ENCODE peak calls at places on chromosomes 11 and 22, in seven cellular contexts. H, P, W, A, X, M and Q are unnamed samples.

GRCh38 chr11:26027887-26028286 is 304.0 kb upstream of the ANO3 start:
- ATAC-seq in H (no peak), P (no peak), W (no peak), A (no peak), X (no peak), M (no peak), Q (no peak)

GRCh38 chr11:45102361-45102809 is 44.1 kb upstream of the PRDM11 start:
- ATAC-seq in H (peak; percentile 21), P (no peak), W (no peak), A (no peak), X (no peak), M (no peak), Q (peak; percentile 6)

GRCh38 chr11:125448136-125448535 is 47.9 kb downstream of the FEZ1 start:
- ATAC-seq in H (no peak), P (no peak), W (no peak), A (no peak), X (no peak), M (no peak), Q (no peak)

GRCh38 chr11:86615495-86615894 is 56.9 kb downstream of the ME3 start:
- ATAC-seq in H (no peak), P (no peak), W (no peak), A (no peak), X (no peak), M (no peak), Q (no peak)

GRCh38 chr11:44030276-44030932 is 17.4 kb upstream of the ACCSL start:
- ATAC-seq in H (no peak), P (peak; percentile 85), W (no peak), A (no peak), X (peak; percentile 67), M (peak; percentile 83), Q (no peak)

GRCh38 chr11:117876341-117877119 is at the start of gene FXYD6:
- ATAC-seq in H (no peak), P (peak; percentile 77), W (peak; percentile 32), A (peak; percentile 31), X (peak; percentile 58), M (peak; percentile 76), Q (peak; percentile 47)

GRCh38 chr11:11137339-11137738 is 215.7 kb downstream of the CSNK2A3 start:
- ATAC-seq in H (no peak), P (no peak), W (no peak), A (no peak), X (no peak), M (no peak), Q (peak; percentile 34)

GRCh38 chr11:1830500-1831223 is 4.1 kb upstream of the SYT8 start:
- ATAC-seq in H (no peak), P (no peak), W (peak; percentile 64), A (no peak), X (peak; percentile 65), M (no peak), Q (no peak)

GRCh38 chr22:41478473-41478872 is 9.6 kb downstream of the ACO2 start:
- ATAC-seq in H (no peak), P (no peak), W (no peak), A (no peak), X (no peak), M (no peak), Q (no peak)

GRCh38 chr11:95517453-95517852 is 272.1 kb downstream of the FAM76B start:
- ATAC-seq in H (no peak), P (no peak), W (no peak), A (no peak), X (no peak), M (no peak), Q (no peak)

GRCh38 chr11:132032555-132032954 is 662.1 kb downstream of the NTM start:
- ATAC-seq in H (no peak), P (no peak), W (no peak), A (no peak), X (no peak), M (no peak), Q (no peak)

GRCh38 chr11:68893282-68893681 is 10.3 kb downstream of the MRPL21 start:
- ATAC-seq in H (no peak), P (no peak), W (peak; percentile 80), A (no peak), X (no peak), M (no peak), Q (no peak)

GRCh38 chr11:129643031-129643721 is 172.5 kb upstream of the TMEM45B start:
- ATAC-seq in H (peak; percentile 89), P (no peak), W (peak; percentile 94), A (peak; percentile 68), X (no peak), M (no peak), Q (peak; percentile 70)

GRCh38 chr11:108135845-108136599 is 14.7 kb downstream of the ACAT1 start:
- ATAC-seq in H (no peak), P (no peak), W (peak; percentile 64), A (peak; percentile 64), X (no peak), M (no peak), Q (peak; percentile 68)

GRCh38 chr11:10395196-10395897 is 59.7 kb upstream of the AMPD3 start:
- ATAC-seq in H (no peak), P (no peak), W (no peak), A (no peak), X (no peak), M (peak; percentile 59), Q (no peak)

GRCh38 chr22:27576815-27577564 is 224.6 kb downstream of the MN1 start:
- ATAC-seq in H (no peak), P (no peak), W (no peak), A (no peak), X (no peak), M (peak; percentile 10), Q (no peak)

GRCh38 chr11:116887909-116888556 is 50.6 kb upstream of the APOA1 start:
- ATAC-seq in H (no peak), P (no peak), W (no peak), A (no peak), X (no peak), M (peak; percentile 30), Q (no peak)

GRCh38 chr11:46367244-46367915 is 14.1 kb upstream of the MDK start:
- ATAC-seq in H (peak; percentile 59), P (peak; percentile 84), W (peak; percentile 27), A (peak; percentile 87), X (peak; percentile 57), M (peak; percentile 44), Q (peak; percentile 86)

GRCh38 chr11:17760102-17761029 is 25.8 kb downstream of the KCNC1 start:
- ATAC-seq in H (peak; percentile 75), P (peak; percentile 61), W (peak; percentile 56), A (no peak), X (peak; percentile 55), M (peak; percentile 80), Q (peak; percentile 64)